ENCODE peak calls at places on chromosomes 7 and 10, in four cellular contexts. One of them, this sample, is unnamed.
A peak's percentile ranks its signal among the peaks of the same experiment; 100 is the strongest.

GRCh38 chr10:124449170-124450009 is 445 bp downstream of the NKX1-2 start:
- DNase-seq in fibroblast of the aortic adventitia: no peak
- DNase-seq in ovary: no peak
- DNase-seq in upper lobe of right lung: no peak
- DNase-seq in this sample: no peak

GRCh38 chr10:91010952-91011351 is 90.1 kb upstream of the ANKRD1 start:
- DNase-seq in fibroblast of the aortic adventitia: no peak
- DNase-seq in ovary: no peak
- DNase-seq in upper lobe of right lung: no peak
- DNase-seq in this sample: no peak

GRCh38 chr10:49408437-49409306 is 12.8 kb upstream of the DRGX start:
- DNase-seq in fibroblast of the aortic adventitia: peak; percentile 2
- DNase-seq in ovary: no peak
- DNase-seq in upper lobe of right lung: no peak
- DNase-seq in this sample: no peak

GRCh38 chr10:118349235-118349634 is 7.1 kb upstream of the FAM204A start:
- DNase-seq in fibroblast of the aortic adventitia: no peak
- DNase-seq in ovary: no peak
- DNase-seq in upper lobe of right lung: no peak
- DNase-seq in this sample: no peak

GRCh38 chr10:26841733-26842317 is 18.9 kb downstream of the ABI1 start:
- DNase-seq in fibroblast of the aortic adventitia: no peak
- DNase-seq in ovary: no peak
- DNase-seq in upper lobe of right lung: no peak
- DNase-seq in this sample: no peak

GRCh38 chr7:90412458-90413184 is 9.4 kb downstream of the CLDN12 start:
- DNase-seq in fibroblast of the aortic adventitia: no peak
- DNase-seq in ovary: no peak
- DNase-seq in upper lobe of right lung: peak; percentile 61
- DNase-seq in this sample: no peak

GRCh38 chr7:83643754-83644153 is 5.2 kb downstream of the SEMA3E start:
- DNase-seq in fibroblast of the aortic adventitia: no peak
- DNase-seq in ovary: no peak
- DNase-seq in upper lobe of right lung: no peak
- DNase-seq in this sample: no peak

GRCh38 chr10:104329754-104330153 is 8.5 kb downstream of the ITPRIP start:
- DNase-seq in fibroblast of the aortic adventitia: peak; percentile 92
- DNase-seq in ovary: no peak
- DNase-seq in upper lobe of right lung: no peak
- DNase-seq in this sample: no peak

GRCh38 chr10:124572751-124573150 is 111.1 kb downstream of the LHPP start:
- DNase-seq in fibroblast of the aortic adventitia: no peak
- DNase-seq in ovary: no peak
- DNase-seq in upper lobe of right lung: no peak
- DNase-seq in this sample: no peak

GRCh38 chr7:74481458-74482324 is 28.0 kb downstream of the GTF2IRD1 start:
- DNase-seq in fibroblast of the aortic adventitia: no peak
- DNase-seq in ovary: no peak
- DNase-seq in upper lobe of right lung: no peak
- DNase-seq in this sample: no peak

GRCh38 chr7:100130608-100131453 is 4.1 kb downstream of the MBLAC1 start:
- DNase-seq in fibroblast of the aortic adventitia: peak; percentile 55
- DNase-seq in ovary: peak; percentile 62
- DNase-seq in upper lobe of right lung: peak; percentile 88
- DNase-seq in this sample: no peak

GRCh38 chr10:130300608-130301025 is 164.4 kb downstream of the GLRX3 start:
- DNase-seq in fibroblast of the aortic adventitia: no peak
- DNase-seq in ovary: peak; percentile 6
- DNase-seq in upper lobe of right lung: peak; percentile 85
- DNase-seq in this sample: no peak

GRCh38 chr7:105677803-105678583 is 96.7 kb upstream of the EFCAB10 start:
- DNase-seq in fibroblast of the aortic adventitia: no peak
- DNase-seq in ovary: no peak
- DNase-seq in upper lobe of right lung: no peak
- DNase-seq in this sample: no peak

GRCh38 chr7:34131371-34131770 is 226.0 kb downstream of the BMPER start:
- DNase-seq in fibroblast of the aortic adventitia: no peak
- DNase-seq in ovary: no peak
- DNase-seq in upper lobe of right lung: no peak
- DNase-seq in this sample: no peak

GRCh38 chr10:17637869-17638268 is 6.1 kb upstream of the STAM start:
- DNase-seq in fibroblast of the aortic adventitia: no peak
- DNase-seq in ovary: no peak
- DNase-seq in upper lobe of right lung: no peak
- DNase-seq in this sample: no peak

GRCh38 chr7:25189197-25189596 is 39.1 kb downstream of the NPVF start:
- DNase-seq in fibroblast of the aortic adventitia: no peak
- DNase-seq in ovary: no peak
- DNase-seq in upper lobe of right lung: no peak
- DNase-seq in this sample: no peak

GRCh38 chr10:132223156-132223590 is 36.4 kb downstream of the DPYSL4 start:
- DNase-seq in fibroblast of the aortic adventitia: peak; percentile 78
- DNase-seq in ovary: peak; percentile 68
- DNase-seq in upper lobe of right lung: peak; percentile 88
- DNase-seq in this sample: no peak

GRCh38 chr7:113383638-113384037 is 265.3 kb upstream of the SMIM30 start:
- DNase-seq in fibroblast of the aortic adventitia: no peak
- DNase-seq in ovary: no peak
- DNase-seq in upper lobe of right lung: no peak
- DNase-seq in this sample: peak; percentile 14

GRCh38 chr7:102318482-102318971 is 31.9 kb downstream of the SH2B2 start:
- DNase-seq in fibroblast of the aortic adventitia: peak; percentile 2
- DNase-seq in ovary: no peak
- DNase-seq in upper lobe of right lung: no peak
- DNase-seq in this sample: no peak

GRCh38 chr10:98778277-98778759 is 331.6 kb upstream of the HPS1 start:
- DNase-seq in fibroblast of the aortic adventitia: no peak
- DNase-seq in ovary: no peak
- DNase-seq in upper lobe of right lung: no peak
- DNase-seq in this sample: no peak

GRCh38 chr10:131764929-131765328 is 135.9 kb upstream of the PPP2R2D start:
- DNase-seq in fibroblast of the aortic adventitia: no peak
- DNase-seq in ovary: no peak
- DNase-seq in upper lobe of right lung: no peak
- DNase-seq in this sample: no peak

GRCh38 chr10:131154306-131155025 is 157.1 kb downstream of the TCERG1L start:
- DNase-seq in fibroblast of the aortic adventitia: no peak
- DNase-seq in ovary: no peak
- DNase-seq in upper lobe of right lung: peak; percentile 57
- DNase-seq in this sample: no peak

GRCh38 chr10:129102906-129103693 is 363.9 kb upstream of the MGMT start:
- DNase-seq in fibroblast of the aortic adventitia: peak; percentile 86
- DNase-seq in ovary: no peak
- DNase-seq in upper lobe of right lung: no peak
- DNase-seq in this sample: no peak

GRCh38 chr10:124265776-124266467 is 152.8 kb downstream of the OAT start:
- DNase-seq in fibroblast of the aortic adventitia: no peak
- DNase-seq in ovary: no peak
- DNase-seq in upper lobe of right lung: peak; percentile 54
- DNase-seq in this sample: no peak

GRCh38 chr10:121524138-121524817 is 74.0 kb downstream of the FGFR2 start:
- DNase-seq in fibroblast of the aortic adventitia: no peak
- DNase-seq in ovary: peak; percentile 33
- DNase-seq in upper lobe of right lung: no peak
- DNase-seq in this sample: no peak

GRCh38 chr7:44119829-44120380 is 3.4 kb downstream of the POLD2 start:
- DNase-seq in fibroblast of the aortic adventitia: no peak
- DNase-seq in ovary: no peak
- DNase-seq in upper lobe of right lung: peak; percentile 8
- DNase-seq in this sample: no peak

GRCh38 chr7:10122573-10123100 is 851.0 kb upstream of the PHF14 start:
- DNase-seq in fibroblast of the aortic adventitia: no peak
- DNase-seq in ovary: no peak
- DNase-seq in upper lobe of right lung: no peak
- DNase-seq in this sample: peak; percentile 61

GRCh38 chr7:153193144-153193595 is 433.6 kb downstream of the ACTR3B start:
- DNase-seq in fibroblast of the aortic adventitia: no peak
- DNase-seq in ovary: no peak
- DNase-seq in upper lobe of right lung: peak; percentile 75
- DNase-seq in this sample: no peak

GRCh38 chr10:79984851-79985250 is 35.9 kb upstream of the SFTPD start:
- DNase-seq in fibroblast of the aortic adventitia: no peak
- DNase-seq in ovary: no peak
- DNase-seq in upper lobe of right lung: peak; percentile 77
- DNase-seq in this sample: no peak

GRCh38 chr7:5523052-5523711 is 99.5 kb upstream of the TNRC18 start:
- DNase-seq in fibroblast of the aortic adventitia: peak; percentile 48
- DNase-seq in ovary: no peak
- DNase-seq in upper lobe of right lung: no peak
- DNase-seq in this sample: no peak

GRCh38 chr10:89549510-89549909 is 14.1 kb upstream of the SLC16A12 start:
- DNase-seq in fibroblast of the aortic adventitia: no peak
- DNase-seq in ovary: no peak
- DNase-seq in upper lobe of right lung: no peak
- DNase-seq in this sample: no peak

GRCh38 chr7:137943132-137943551 is 58.7 kb downstream of the CREB3L2 start:
- DNase-seq in fibroblast of the aortic adventitia: peak; percentile 96
- DNase-seq in ovary: peak; percentile 77
- DNase-seq in upper lobe of right lung: no peak
- DNase-seq in this sample: no peak

GRCh38 chr7:45185864-45186250 is 28.3 kb downstream of the RAMP3 start:
- DNase-seq in fibroblast of the aortic adventitia: no peak
- DNase-seq in ovary: no peak
- DNase-seq in upper lobe of right lung: no peak
- DNase-seq in this sample: no peak

GRCh38 chr10:132407846-132408278 is 10.9 kb downstream of the PWWP2B start:
- DNase-seq in fibroblast of the aortic adventitia: no peak
- DNase-seq in ovary: peak; percentile 78
- DNase-seq in upper lobe of right lung: peak; percentile 91
- DNase-seq in this sample: no peak

GRCh38 chr10:43394868-43395267 is 14.1 kb downstream of the HNRNPF start:
- DNase-seq in fibroblast of the aortic adventitia: no peak
- DNase-seq in ovary: no peak
- DNase-seq in upper lobe of right lung: no peak
- DNase-seq in this sample: no peak
- H3K4me3 ChIP-seq in fibroblast of the aortic adventitia: peak overlapping the region; percentile 68
- H3K4me3 ChIP-seq in ovary: no peak overlapping the region
- H3K4me3 ChIP-seq in upper lobe of right lung: no peak overlapping the region
- H3K4me3 ChIP-seq in this sample: peak overlapping the region; percentile 74

GRCh38 chr7:37160656-37161055 is 288.0 kb downstream of the ELMO1 start:
- DNase-seq in fibroblast of the aortic adventitia: no peak
- DNase-seq in ovary: no peak
- DNase-seq in upper lobe of right lung: no peak
- DNase-seq in this sample: no peak

DNA sequence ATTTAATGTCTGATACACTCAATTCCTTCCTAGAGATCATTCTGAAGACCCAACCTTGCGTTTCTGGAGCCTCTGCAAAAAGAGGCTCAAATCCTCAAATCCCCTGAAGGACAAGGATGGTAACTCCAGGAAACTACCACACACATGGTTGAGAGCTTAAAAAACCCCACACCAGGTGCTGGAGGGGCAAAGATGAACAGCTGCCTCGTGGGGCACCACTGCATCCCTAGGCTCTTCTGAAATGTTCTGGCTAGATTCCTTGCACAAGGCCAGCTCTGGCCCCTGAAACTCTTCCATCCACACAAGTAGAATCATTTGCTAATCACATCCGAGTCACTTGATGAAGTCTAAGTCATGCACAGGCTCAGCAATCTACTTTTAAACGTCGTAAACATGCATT is 286.6 kb downstream of the ELMO1 start:
- DNase-seq in fibroblast of the aortic adventitia: no peak
- DNase-seq in ovary: no peak
- DNase-seq in upper lobe of right lung: no peak
- DNase-seq in this sample: no peak
- TF ChIP-seq CTCF in fibroblast of the aortic adventitia: no peak
- TF ChIP-seq CTCF in ovary: no peak
- TF ChIP-seq CTCF in upper lobe of right lung: no peak
- TF ChIP-seq CTCF in this sample: no peak

GRCh38 chr10:57222603-57223002 is 861.5 kb upstream of the ZWINT start:
- DNase-seq in fibroblast of the aortic adventitia: no peak
- DNase-seq in ovary: no peak
- DNase-seq in upper lobe of right lung: no peak
- DNase-seq in this sample: no peak
- H3K4me3 ChIP-seq in fibroblast of the aortic adventitia: no peak overlapping the region
- H3K4me3 ChIP-seq in ovary: no peak overlapping the region
- H3K4me3 ChIP-seq in upper lobe of right lung: no peak overlapping the region
- H3K4me3 ChIP-seq in this sample: no peak overlapping the region

DNA sequence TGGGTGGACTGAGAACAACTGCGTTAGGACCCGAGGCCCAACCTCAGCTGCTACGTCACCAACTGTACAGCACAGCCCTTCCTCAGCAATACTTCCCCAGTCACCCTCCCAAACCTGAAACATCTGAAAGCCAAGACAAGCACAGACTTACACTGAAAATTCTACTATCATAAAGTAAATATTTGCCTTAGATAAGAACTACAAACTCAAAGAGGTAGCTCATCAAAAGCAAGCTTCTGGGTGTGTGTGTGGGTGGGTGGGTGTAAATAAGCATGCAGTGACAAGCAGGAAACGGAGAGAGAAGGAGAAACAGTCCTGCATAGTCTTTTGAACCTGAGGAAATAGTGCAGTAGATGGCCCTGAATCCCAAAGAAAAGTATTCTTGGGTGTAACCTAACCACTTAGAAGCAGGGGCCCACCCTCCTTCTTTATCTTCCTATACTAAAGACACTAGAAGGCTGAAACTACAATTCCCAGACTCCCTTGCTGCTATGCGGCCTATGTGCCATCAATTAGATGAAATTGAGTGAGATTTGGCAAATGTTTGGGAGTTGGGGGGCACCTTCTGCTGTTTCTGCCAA is 18.7 kb downstream of the SLC25A13 start:
- DNase-seq in fibroblast of the aortic adventitia: peak; percentile 34
- DNase-seq in ovary: no peak
- DNase-seq in upper lobe of right lung: no peak
- DNase-seq in this sample: no peak
- TF ChIP-seq CTCF in fibroblast of the aortic adventitia: no peak
- TF ChIP-seq CTCF in ovary: no peak
- TF ChIP-seq CTCF in upper lobe of right lung: no peak
- TF ChIP-seq CTCF in this sample: no peak

DNA sequence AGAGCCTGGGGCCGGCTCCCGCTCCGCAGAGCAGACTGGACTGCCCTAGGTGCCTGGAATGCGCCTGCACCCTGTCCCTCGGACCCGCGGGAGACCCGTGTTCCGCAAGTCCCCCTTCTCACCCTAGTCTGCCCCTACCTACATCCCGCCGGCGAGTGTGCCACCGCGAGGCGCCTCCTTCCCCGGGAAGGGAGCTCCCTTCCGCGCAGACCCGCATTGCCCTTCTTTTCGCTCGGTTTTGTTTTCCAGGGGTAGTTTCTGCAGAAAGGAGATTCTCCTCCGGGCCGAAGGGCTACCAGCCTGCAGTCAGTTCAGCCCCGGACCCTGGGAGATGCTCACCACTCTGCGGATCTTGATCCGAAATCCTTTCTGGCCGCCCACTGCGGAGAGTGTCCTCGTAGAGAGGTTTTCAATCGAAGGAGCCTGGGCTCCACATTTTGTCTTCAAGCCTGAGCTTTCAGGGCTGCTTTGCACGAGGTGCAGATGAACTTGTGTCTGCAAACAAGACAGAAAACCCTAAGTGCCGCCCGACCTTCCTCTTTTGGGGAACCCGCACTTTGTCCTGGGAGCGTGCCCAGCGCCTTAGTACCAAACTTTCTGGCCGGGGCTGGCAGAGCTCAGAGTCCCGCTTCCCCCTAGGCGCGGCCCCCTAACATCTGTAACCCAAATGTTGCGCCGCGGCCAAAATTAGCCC is 7.0 kb upstream of the EN2 start:
- DNase-seq in fibroblast of the aortic adventitia: no peak
- DNase-seq in ovary: no peak
- DNase-seq in upper lobe of right lung: no peak
- DNase-seq in this sample: no peak
- H3K4me3 ChIP-seq in fibroblast of the aortic adventitia: no peak overlapping the region
- H3K4me3 ChIP-seq in ovary: no peak overlapping the region
- H3K4me3 ChIP-seq in upper lobe of right lung: no peak overlapping the region
- H3K4me3 ChIP-seq in this sample: no peak overlapping the region

This sample was measured in retinal pigment epithelial cell.